ENCODE peak calls at places on chromosomes 3 and 15, in four cellular contexts. One of them, this sample, is unnamed.

GRCh38 chr3:150348500-150348899 is 59.6 kb upstream of the TSC22D2 start:
- DNase-seq in astrocyte of the spinal cord: peak; percentile 84
- DNase-seq in cardiac muscle cell: peak; percentile 22
- DNase-seq in BJ: peak; percentile 78
- DNase-seq in this sample: peak; percentile 67

GRCh38 chr3:45642731-45643152 is 46.5 kb upstream of the SACM1L start:
- DNase-seq in astrocyte of the spinal cord: peak; percentile 86
- DNase-seq in cardiac muscle cell: peak; percentile 50
- DNase-seq in BJ: peak; percentile 28
- DNase-seq in this sample: no peak

GRCh38 chr3:143331336-143331735 is 211.8 kb downstream of the CHST2 start:
- DNase-seq in astrocyte of the spinal cord: no peak
- DNase-seq in cardiac muscle cell: no peak
- DNase-seq in BJ: no peak
- DNase-seq in this sample: no peak

GRCh38 chr3:98657429-98657828 is 64.0 kb upstream of the CPOX start:
- DNase-seq in astrocyte of the spinal cord: no peak
- DNase-seq in cardiac muscle cell: peak; percentile 1
- DNase-seq in BJ: no peak
- DNase-seq in this sample: no peak

GRCh38 chr15:100229181-100230163 is 112.3 kb downstream of the ADAMTS17 start:
- DNase-seq in astrocyte of the spinal cord: no peak
- DNase-seq in cardiac muscle cell: no peak
- DNase-seq in BJ: no peak
- DNase-seq in this sample: no peak

GRCh38 chr3:147372525-147373027 is 33.8 kb downstream of the ZIC4 start:
- DNase-seq in astrocyte of the spinal cord: no peak
- DNase-seq in cardiac muscle cell: no peak
- DNase-seq in BJ: no peak
- DNase-seq in this sample: no peak

GRCh38 chr3:116064646-116065045 is 380.6 kb downstream of the LSAMP start:
- DNase-seq in astrocyte of the spinal cord: peak; percentile 59
- DNase-seq in cardiac muscle cell: no peak
- DNase-seq in BJ: no peak
- DNase-seq in this sample: no peak

GRCh38 chr3:108127301-108127988 is 36.6 kb upstream of the CD47 start:
- DNase-seq in astrocyte of the spinal cord: no peak
- DNase-seq in cardiac muscle cell: peak; percentile 15
- DNase-seq in BJ: no peak
- DNase-seq in this sample: no peak

GRCh38 chr15:25177955-25178801 is 223.4 kb downstream of the SNRPN start:
- DNase-seq in astrocyte of the spinal cord: no peak
- DNase-seq in cardiac muscle cell: no peak
- DNase-seq in BJ: no peak
- DNase-seq in this sample: no peak

GRCh38 chr15:34799149-34799824 is 3.9 kb upstream of the ACTC1 start:
- DNase-seq in astrocyte of the spinal cord: no peak
- DNase-seq in cardiac muscle cell: peak; percentile 68
- DNase-seq in BJ: no peak
- DNase-seq in this sample: no peak

GRCh38 chr15:32132850-32133249 is 102.5 kb downstream of the CHRNA7 start:
- DNase-seq in astrocyte of the spinal cord: no peak
- DNase-seq in cardiac muscle cell: no peak
- DNase-seq in BJ: no peak
- DNase-seq in this sample: no peak

GRCh38 chr15:68301300-68301699 is 23.8 kb downstream of the FEM1B start:
- DNase-seq in astrocyte of the spinal cord: no peak
- DNase-seq in cardiac muscle cell: no peak
- DNase-seq in BJ: no peak
- DNase-seq in this sample: no peak

GRCh38 chr3:187745201-187746058 is at the start of gene BCL6:
- DNase-seq in astrocyte of the spinal cord: peak; percentile 99
- DNase-seq in cardiac muscle cell: peak; percentile 95
- DNase-seq in BJ: peak; percentile 84
- DNase-seq in this sample: peak; percentile 95

GRCh38 chr3:138824114-138824506 is 10.6 kb downstream of the PIK3CB start:
- DNase-seq in astrocyte of the spinal cord: no peak
- DNase-seq in cardiac muscle cell: no peak
- DNase-seq in BJ: no peak
- DNase-seq in this sample: no peak

DNA sequence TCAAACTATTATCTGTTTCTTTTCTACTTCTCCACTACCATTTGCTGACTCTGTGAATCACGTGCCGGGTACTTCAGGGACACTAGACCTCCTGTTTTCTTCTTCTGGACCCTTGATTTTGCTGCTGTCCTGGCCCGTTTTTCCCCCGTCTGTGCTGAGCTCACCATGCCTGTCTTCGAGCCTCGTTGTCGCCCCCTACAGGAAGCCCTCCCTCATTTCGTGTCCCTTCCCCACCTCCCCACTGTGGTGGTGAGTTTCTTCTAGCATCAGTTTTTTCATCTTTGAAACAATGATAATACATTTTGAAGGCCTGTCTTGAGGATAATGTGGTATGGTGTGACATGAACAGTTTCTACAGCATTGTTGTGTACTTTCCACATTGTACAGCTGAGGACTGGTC is 12.8 kb downstream of the GABRG3 start:
- DNase-seq in astrocyte of the spinal cord: no peak
- DNase-seq in cardiac muscle cell: no peak
- DNase-seq in BJ: no peak
- DNase-seq in this sample: no peak
- TF ChIP-seq CTCF in astrocyte of the spinal cord: no peak
- TF ChIP-seq CTCF in cardiac muscle cell: no peak
- TF ChIP-seq CTCF in BJ: no peak
- TF ChIP-seq CTCF in this sample: no peak

GRCh38 chr15:87762110-87762509 is 494.4 kb downstream of the NTRK3 start:
- DNase-seq in astrocyte of the spinal cord: no peak
- DNase-seq in cardiac muscle cell: no peak
- DNase-seq in BJ: no peak
- DNase-seq in this sample: no peak

GRCh38 chr15:87760915-87761314 is 495.6 kb downstream of the NTRK3 start:
- DNase-seq in astrocyte of the spinal cord: no peak
- DNase-seq in cardiac muscle cell: no peak
- DNase-seq in BJ: no peak
- DNase-seq in this sample: no peak

GRCh38 chr15:87756072-87756471 is 500.5 kb downstream of the NTRK3 start:
- DNase-seq in astrocyte of the spinal cord: no peak
- DNase-seq in cardiac muscle cell: no peak
- DNase-seq in BJ: no peak
- DNase-seq in this sample: no peak

GRCh38 chr15:87757084-87757483 is 499.5 kb downstream of the NTRK3 start:
- DNase-seq in astrocyte of the spinal cord: no peak
- DNase-seq in cardiac muscle cell: no peak
- DNase-seq in BJ: no peak
- DNase-seq in this sample: no peak

GRCh38 chr15:87758739-87759457 is 497.6 kb downstream of the NTRK3 start:
- DNase-seq in astrocyte of the spinal cord: no peak
- DNase-seq in cardiac muscle cell: no peak
- DNase-seq in BJ: no peak
- DNase-seq in this sample: no peak
- H3K4me3 ChIP-seq in astrocyte of the spinal cord: no peak overlapping the region
- H3K4me3 ChIP-seq in cardiac muscle cell: no peak overlapping the region
- H3K4me3 ChIP-seq in BJ: no peak overlapping the region
- H3K4me3 ChIP-seq in this sample: no peak overlapping the region

GRCh38 chr3:87036671-87037070 is 45.7 kb upstream of the VGLL3 start:
- DNase-seq in astrocyte of the spinal cord: no peak
- DNase-seq in cardiac muscle cell: no peak
- DNase-seq in BJ: no peak
- DNase-seq in this sample: no peak

GRCh38 chr3:87037652-87038051 is 46.7 kb upstream of the VGLL3 start:
- DNase-seq in astrocyte of the spinal cord: no peak
- DNase-seq in cardiac muscle cell: no peak
- DNase-seq in BJ: no peak
- DNase-seq in this sample: no peak

GRCh38 chr3:87045473-87045872 is 54.5 kb upstream of the VGLL3 start:
- DNase-seq in astrocyte of the spinal cord: no peak
- DNase-seq in cardiac muscle cell: no peak
- DNase-seq in BJ: no peak
- DNase-seq in this sample: no peak

GRCh38 chr3:87035339-87035738 is 44.4 kb upstream of the VGLL3 start:
- DNase-seq in astrocyte of the spinal cord: no peak
- DNase-seq in cardiac muscle cell: no peak
- DNase-seq in BJ: no peak
- DNase-seq in this sample: no peak

GRCh38 chr3:87041191-87041590 is 50.2 kb upstream of the VGLL3 start:
- DNase-seq in astrocyte of the spinal cord: no peak
- DNase-seq in cardiac muscle cell: no peak
- DNase-seq in BJ: no peak
- DNase-seq in this sample: no peak
- TF ChIP-seq CTCF in astrocyte of the spinal cord: no peak
- TF ChIP-seq CTCF in cardiac muscle cell: no peak
- TF ChIP-seq CTCF in BJ: no peak
- TF ChIP-seq CTCF in this sample: no peak

DNA sequence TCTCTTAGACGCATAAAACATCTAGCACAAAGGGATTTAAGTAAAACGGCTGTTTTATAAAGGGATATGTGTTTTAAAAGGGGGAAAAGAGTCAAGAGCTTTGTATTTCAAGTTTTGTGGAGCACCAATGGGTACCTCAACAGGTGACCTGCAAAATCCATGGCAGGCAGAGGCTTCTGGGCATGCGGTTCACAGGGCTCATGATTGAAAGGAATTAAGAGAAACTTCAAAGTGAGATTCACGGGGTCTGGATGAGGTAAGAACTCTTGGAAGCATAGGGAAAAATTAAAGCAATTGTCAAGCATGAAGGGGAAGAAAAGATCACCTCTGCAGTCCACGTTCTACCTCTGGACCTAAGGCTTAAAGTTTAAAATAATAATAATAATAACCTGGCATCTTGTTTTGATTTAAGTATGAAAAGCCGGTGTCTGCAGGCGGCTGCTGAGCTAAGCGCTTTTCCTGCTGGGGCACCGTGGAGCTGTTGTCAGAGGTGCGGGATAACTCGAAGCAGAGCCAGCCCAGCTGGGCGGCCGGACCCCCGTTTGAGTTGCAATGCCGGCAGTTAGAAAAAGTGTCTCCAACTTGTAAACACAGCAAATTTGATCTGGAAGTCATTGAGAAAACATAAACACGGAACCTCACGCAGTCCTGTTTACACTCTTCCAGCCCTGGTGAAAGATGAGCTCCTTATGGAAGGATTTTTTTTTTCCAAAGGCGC is 40.5 kb downstream of the HES1 start:
- DNase-seq in astrocyte of the spinal cord: no peak
- DNase-seq in cardiac muscle cell: peak; percentile 52
- DNase-seq in BJ: no peak
- DNase-seq in this sample: no peak
- H3K4me3 ChIP-seq in astrocyte of the spinal cord: no peak overlapping the region
- H3K4me3 ChIP-seq in cardiac muscle cell: no peak overlapping the region
- H3K4me3 ChIP-seq in BJ: no peak overlapping the region
- H3K4me3 ChIP-seq in this sample: no peak overlapping the region

DNA sequence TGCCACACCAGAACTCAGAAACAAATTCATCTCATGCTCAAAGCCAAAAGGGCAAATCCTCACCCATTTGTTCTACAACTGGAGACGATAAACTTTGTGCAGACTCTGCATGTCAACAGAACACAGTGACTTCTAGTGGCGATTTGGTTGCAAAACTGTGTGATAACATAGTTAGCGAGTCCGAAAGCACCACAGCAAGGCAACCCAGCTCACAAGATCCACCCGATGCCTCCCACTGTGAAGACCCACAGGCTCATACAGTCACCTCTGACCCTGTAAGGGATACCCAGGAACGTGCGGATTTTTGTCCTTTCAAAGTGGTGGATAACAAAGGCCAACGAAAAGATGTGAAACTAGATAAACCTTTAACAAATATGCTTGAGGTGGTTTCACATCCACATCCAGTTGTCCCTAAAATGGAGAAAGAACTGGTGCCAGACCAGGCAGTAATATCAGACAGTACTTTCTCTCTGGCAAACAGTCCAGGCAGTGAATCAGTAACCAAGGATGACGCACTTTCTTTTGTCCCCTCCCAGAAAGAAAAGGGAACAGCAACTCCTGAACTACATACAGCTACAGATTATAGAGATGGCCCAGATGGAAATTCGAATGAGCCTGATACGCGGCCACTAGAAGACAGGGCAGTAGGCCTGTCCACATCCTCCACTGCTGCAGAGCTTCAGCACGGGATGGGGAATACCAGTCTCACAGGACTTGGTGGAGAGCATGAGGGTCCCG is 199.7 kb downstream of the AKAP13 start:
- DNase-seq in astrocyte of the spinal cord: peak; percentile 50
- DNase-seq in cardiac muscle cell: no peak
- DNase-seq in BJ: no peak
- DNase-seq in this sample: no peak
- TF ChIP-seq CTCF in astrocyte of the spinal cord: no peak
- TF ChIP-seq CTCF in cardiac muscle cell: peak; percentile 19
- TF ChIP-seq CTCF in BJ: no peak
- TF ChIP-seq CTCF in this sample: no peak

GRCh38 chr3:71251156-71251775 is 332.3 kb downstream of the FOXP1 start:
- DNase-seq in astrocyte of the spinal cord: peak; percentile 85
- DNase-seq in cardiac muscle cell: no peak
- DNase-seq in BJ: peak; percentile 16
- DNase-seq in this sample: no peak
- H3K4me3 ChIP-seq in astrocyte of the spinal cord: no peak overlapping the region
- H3K4me3 ChIP-seq in cardiac muscle cell: no peak overlapping the region
- H3K4me3 ChIP-seq in BJ: no peak overlapping the region
- H3K4me3 ChIP-seq in this sample: no peak overlapping the region

This sample was measured in epithelial cell of proximal tubule.